ENCODE peak calls at places on chromosomes 6 and 20, in seven cellular contexts. Q, C, P, U, O, X and I are unnamed samples.

GRCh38 chr20:34249291-34249690 is 8.1 kb downstream of the ASIP start:
- DNase-seq in Q (no peak), C (no peak), P (peak; percentile 19), U (no peak), O (no peak), X (no peak), I (no peak)

GRCh38 chr20:47730744-47731143 is 54.5 kb downstream of the SULF2 start:
- DNase-seq in Q (no peak), C (no peak), P (no peak), U (no peak), O (no peak), X (no peak), I (no peak)

GRCh38 chr20:4091332-4092135 is 76.2 kb upstream of the RNF24 start:
- DNase-seq in Q (peak; percentile 70), C (peak; percentile 50), P (peak; percentile 69), U (no peak), O (peak; percentile 62), X (peak; percentile 63), I (no peak)

GRCh38 chr20:19626896-19627295 is 131.2 kb upstream of the RIN2 start:
- DNase-seq in Q (no peak), C (no peak), P (peak; percentile 47), U (no peak), O (no peak), X (no peak), I (no peak)

GRCh38 chr6:48904809-48905208 is 558.2 kb downstream of the MMUT start:
- DNase-seq in Q (no peak), C (no peak), P (no peak), U (no peak), O (no peak), X (no peak), I (no peak)

GRCh38 chr6:37779111-37779800 is 40.3 kb upstream of the ZFAND3 start:
- DNase-seq in Q (no peak), C (no peak), P (peak; percentile 37), U (no peak), O (no peak), X (no peak), I (no peak)

GRCh38 chr20:60152792-60153191 is 194.6 kb downstream of the CDH26 start:
- DNase-seq in Q (no peak), C (no peak), P (no peak), U (no peak), O (no peak), X (no peak), I (no peak)

GRCh38 chr20:51490635-51491034 is 51.9 kb downstream of the NFATC2 start:
- DNase-seq in Q (no peak), C (peak; percentile 14), P (no peak), U (no peak), O (no peak), X (no peak), I (no peak)

GRCh38 chr6:134936927-134937326 is 13.0 kb downstream of the ALDH8A1 start:
- DNase-seq in Q (no peak), C (no peak), P (no peak), U (no peak), O (no peak), X (no peak), I (no peak)

GRCh38 chr6:27863962-27864905 is 48.0 kb downstream of the OR2B2 start:
- DNase-seq in Q (no peak), C (peak; percentile 29), P (peak; percentile 18), U (no peak), O (no peak), X (no peak), I (no peak)

GRCh38 chr6:84854801-84855400 is 90.5 kb upstream of the TBX18 start:
- DNase-seq in Q (no peak), C (no peak), P (no peak), U (no peak), O (no peak), X (no peak), I (no peak)

GRCh38 chr6:56752534-56752933 is 109.8 kb upstream of the DST start:
- DNase-seq in Q (no peak), C (no peak), P (no peak), U (no peak), O (no peak), X (no peak), I (no peak)

GRCh38 chr6:15299430-15300131 is 53.7 kb downstream of the JARID2 start:
- DNase-seq in Q (no peak), C (no peak), P (peak; percentile 59), U (no peak), O (peak; percentile 71), X (no peak), I (no peak)

GRCh38 chr20:61218886-61219480 is 33.1 kb upstream of the CDH4 start:
- DNase-seq in Q (no peak), C (no peak), P (no peak), U (no peak), O (no peak), X (no peak), I (no peak)

GRCh38 chr20:10876558-10876957 is 202.8 kb upstream of the JAG1 start:
- DNase-seq in Q (no peak), C (no peak), P (no peak), U (no peak), O (no peak), X (no peak), I (no peak)

GRCh38 chr6:153942361-153942760 is 96.7 kb upstream of the OPRM1 start:
- DNase-seq in Q (no peak), C (no peak), P (no peak), U (no peak), O (no peak), X (no peak), I (no peak)

GRCh38 chr6:155106456-155107107 is 111.5 kb downstream of the TIAM2 start:
- DNase-seq in Q (no peak), C (no peak), P (no peak), U (no peak), O (no peak), X (no peak), I (no peak)

GRCh38 chr20:43736588-43737091 is 9.8 kb upstream of the GTSF1L start:
- DNase-seq in Q (no peak), C (no peak), P (no peak), U (no peak), O (no peak), X (no peak), I (no peak)

GRCh38 chr20:59912609-59913008 is 20.8 kb downstream of the SYCP2 start:
- DNase-seq in Q (no peak), C (no peak), P (no peak), U (no peak), O (no peak), X (no peak), I (no peak)

GRCh38 chr6:107805504-107805903 is 18.6 kb downstream of the SCML4 start:
- DNase-seq in Q (no peak), C (no peak), P (no peak), U (no peak), O (no peak), X (no peak), I (no peak)

GRCh38 chr20:10309326-10309725 is 90.7 kb downstream of the SNAP25 start:
- DNase-seq in Q (no peak), C (no peak), P (no peak), U (no peak), O (no peak), X (no peak), I (no peak)